ENCODE peak calls at places on chromosome 5, in four cellular contexts. T, Z, P and W are unnamed samples.

GRCh38 chr5:19175776-19176570 is 812.0 kb downstream of the CDH18 start:
- DNase-seq in T (no peak), Z (no peak), P (no peak), W (no peak)

GRCh38 chr5:134275822-134276221 is 49.9 kb upstream of the PPP2CA start:
- DNase-seq in T (no peak), Z (no peak), P (no peak), W (peak; percentile 1)

GRCh38 chr5:95900383-95900958 is 61.2 kb downstream of the ELL2 start:
- DNase-seq in T (no peak), Z (no peak), P (no peak), W (no peak)

GRCh38 chr5:28896949-28897348 is 1858.6 kb upstream of the CDH9 start:
- DNase-seq in T (no peak), Z (no peak), P (no peak), W (no peak)

GRCh38 chr5:124906339-124907097 is 160.1 kb upstream of the ZNF608 start:
- DNase-seq in T (no peak), Z (no peak), P (no peak), W (no peak)

GRCh38 chr5:53017794-53018391 is 28.7 kb downstream of the ITGA2 start:
- DNase-seq in T (no peak), Z (no peak), P (no peak), W (no peak)

GRCh38 chr5:19044931-19045695 is 942.9 kb downstream of the CDH18 start:
- DNase-seq in T (no peak), Z (no peak), P (no peak), W (no peak)

GRCh38 chr5:168301593-168302388 is 10.3 kb downstream of the WWC1 start:
- DNase-seq in T (no peak), Z (no peak), P (peak; percentile 89), W (no peak)

GRCh38 chr5:137492321-137492720 is 6.8 kb downstream of the SPOCK1 start:
- DNase-seq in T (no peak), Z (no peak), P (no peak), W (no peak)

GRCh38 chr5:78612227-78613150 is 36.1 kb downstream of the LHFPL2 start:
- DNase-seq in T (no peak), Z (no peak), P (no peak), W (no peak)

GRCh38 chr5:52867809-52868208 is 80.1 kb downstream of the ITGA1 start:
- DNase-seq in T (no peak), Z (no peak), P (no peak), W (no peak)

GRCh38 chr5:159178978-159179377 is 30.4 kb downstream of the RNF145 start:
- DNase-seq in T (peak; percentile 59), Z (no peak), P (peak; percentile 75), W (no peak)

GRCh38 chr5:176466245-176466871 is 18.2 kb downstream of the FAF2 start:
- DNase-seq in T (no peak), Z (no peak), P (no peak), W (no peak)
- TF ChIP-seq POLR2AphosphoS5 in T (no peak), Z (no peak), P (no peak), W (no peak)

DNA sequence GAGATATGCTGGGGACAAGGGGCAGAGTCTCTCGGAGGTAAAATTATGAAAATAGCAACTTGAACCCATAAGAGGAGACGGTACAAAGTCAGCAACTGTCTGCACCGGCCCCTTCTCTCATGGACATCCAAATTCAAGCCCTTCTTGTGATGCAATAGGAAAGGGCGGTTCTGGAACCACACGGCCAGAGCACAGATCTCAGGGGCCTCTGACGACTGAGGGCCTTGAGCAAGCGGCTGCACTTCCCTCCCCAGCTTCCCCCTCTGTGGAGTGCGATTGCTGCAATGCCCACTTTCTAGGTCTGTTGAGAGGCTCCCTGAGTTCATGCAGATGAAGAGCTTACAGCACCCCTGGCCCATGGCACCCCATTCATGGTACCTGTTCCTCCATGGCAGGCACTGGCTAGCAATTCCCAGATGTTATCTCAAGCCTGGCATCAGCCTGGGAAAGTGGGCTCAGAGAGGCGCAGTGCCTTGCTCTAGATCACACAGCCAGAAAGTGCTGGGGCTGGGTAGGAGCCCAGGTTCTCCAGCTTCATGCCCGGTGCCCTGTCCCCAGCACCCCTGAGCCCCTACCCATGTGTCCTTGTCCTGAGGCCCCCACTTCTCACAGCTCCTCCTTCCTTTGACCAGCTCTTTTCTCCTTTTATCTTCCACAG is 17.7 kb upstream of the CPLX2 start:
- DNase-seq in T (no peak), Z (peak; percentile 86), P (no peak), W (no peak)
- TF ChIP-seq POLR2AphosphoS5 in T (no peak), Z (no peak), P (no peak), W (no peak)

GRCh38 chr5:6502421-6502820 is 53.8 kb downstream of the UBE2QL1 start:
- DNase-seq in T (no peak), Z (no peak), P (no peak), W (no peak)
- TF ChIP-seq POLR2AphosphoS5 in T (no peak), Z (no peak), P (no peak), W (no peak)

GRCh38 chr5:140966293-140967225 is at the start of gene PCDHAC2:
- DNase-seq in T (no peak), Z (peak; percentile 65), P (peak; percentile 48), W (no peak)
- TF ChIP-seq POLR2AphosphoS5 in T (no peak), Z (peak; percentile 63), P (peak; percentile 54), W (no peak)

GRCh38 chr5:61964199-61964598 is 341.8 kb upstream of the KIF2A start:
- DNase-seq in T (no peak), Z (no peak), P (no peak), W (no peak)
- TF ChIP-seq POLR2AphosphoS5 in T (no peak), Z (no peak), P (no peak), W (no peak)